ENCODE peak calls at places on chromosomes 2 and 18, in five cellular contexts. Y is GM20000, U is body of pancreas, D is cardiac fibroblast, E is brain microvascular endothelial cell. O is an unnamed sample.

GRCh38 chr2:49240608-49241007 is 86.3 kb upstream of the FSHR start:
- DNase-seq in D (peak; percentile 15), Y (no peak), U (no peak), E (no peak), O (no peak)

GRCh38 chr18:55189972-55190371 is 230.7 kb upstream of the CCDC68 start:
- DNase-seq in E (no peak), D (no peak), Y (no peak), U (no peak), O (no peak)

GRCh38 chr18:9348766-9349165 is 14.2 kb downstream of the TWSG1 start:
- DNase-seq in Y (no peak), E (no peak), D (peak; percentile 36), U (no peak), O (no peak)

GRCh38 chr2:178114462-178114861 is 2.2 kb downstream of the RBM45 start:
- DNase-seq in Y (peak; percentile 31), E (no peak), U (no peak), D (no peak), O (no peak)

GRCh38 chr18:28013064-28013463 is 163.9 kb downstream of the CDH2 start:
- DNase-seq in Y (no peak), E (no peak), D (peak; percentile 56), U (no peak), O (no peak)

GRCh38 chr18:33369711-33370449 is 70.6 kb downstream of the CCDC178 start:
- DNase-seq in E (no peak), U (no peak), D (no peak), Y (no peak), O (no peak)

GRCh38 chr18:61388010-61388409 is 54.8 kb downstream of the CDH20 start:
- DNase-seq in D (peak; percentile 62), E (peak; percentile 9), U (no peak), Y (no peak), O (no peak)

GRCh38 chr2:235901243-235901642 is 266.9 kb downstream of the GBX2 start:
- DNase-seq in U (no peak), D (no peak), Y (no peak), E (no peak), O (no peak)

GRCh38 chr2:222281495-222281894 is 17.3 kb downstream of the PAX3 start:
- DNase-seq in D (no peak), Y (no peak), E (no peak), U (no peak), O (no peak)

GRCh38 chr2:148582679-148583511 is 61.7 kb upstream of the EPC2 start:
- DNase-seq in U (no peak), E (no peak), Y (no peak), D (no peak), O (no peak)

GRCh38 chr2:44628297-44628696 is 266.6 kb downstream of the CAMKMT start:
- DNase-seq in D (no peak), U (no peak), Y (no peak), E (no peak), O (no peak)

GRCh38 chr2:71150082-71150816 is 19.8 kb downstream of the MPHOSPH10 start:
- DNase-seq in E (no peak), U (no peak), D (no peak), Y (no peak), O (no peak)
- TF ChIP-seq CTCF in E (no peak), U (no peak), D (no peak), Y (no peak), O (no peak)

GRCh38 chr2:74892609-74893008 is 58.7 kb downstream of the HK2 start:
- DNase-seq in D (no peak), Y (no peak), U (no peak), E (no peak), O (no peak)
- TF ChIP-seq CTCF in D (no peak), Y (no peak), U (no peak), E (no peak), O (no peak)

GRCh38 chr2:207012461-207012860 is 73.1 kb downstream of the CPO start:
- DNase-seq in U (no peak), D (peak; percentile 51), Y (no peak), E (no peak), O (no peak)

GRCh38 chr2:207008105-207008990 is 69.0 kb downstream of the CPO start:
- DNase-seq in U (no peak), Y (no peak), E (no peak), D (peak; percentile 81), O (no peak)
- TF ChIP-seq CTCF in U (no peak), Y (no peak), E (peak; percentile 30), D (peak; percentile 48), O (no peak)

GRCh38 chr2:231720292-231720691 is 12.0 kb downstream of the PTMA start:
- DNase-seq in U (no peak), E (no peak), D (no peak), Y (no peak), O (no peak)

GRCh38 chr2:231718799-231719198 is 10.5 kb downstream of the PTMA start:
- DNase-seq in Y (no peak), D (no peak), U (no peak), E (no peak), O (no peak)

GRCh38 chr2:231721641-231722310 is 13.5 kb downstream of the PTMA start:
- DNase-seq in D (no peak), Y (no peak), E (no peak), U (no peak), O (no peak)

GRCh38 chr2:231722721-231723307 is 14.5 kb downstream of the PTMA start:
- DNase-seq in D (no peak), E (no peak), U (no peak), Y (no peak), O (no peak)

GRCh38 chr2:231720971-231721640 is 12.8 kb downstream of the PTMA start:
- DNase-seq in E (no peak), Y (peak; percentile 61), U (no peak), D (no peak), O (peak; percentile 63)
- TF ChIP-seq CTCF in E (no peak), Y (no peak), U (no peak), D (no peak), O (no peak)

GRCh38 chr2:113236367-113237159 is 42.2 kb downstream of the PAX8 start:
- DNase-seq in Y (no peak), E (no peak), U (no peak), D (no peak), O (no peak)

GRCh38 chr2:113234721-113235346 is 43.9 kb downstream of the PAX8 start:
- DNase-seq in D (no peak), E (no peak), U (no peak), Y (no peak), O (no peak)

GRCh38 chr2:113232730-113233129 is 46.0 kb downstream of the PAX8 start:
- DNase-seq in D (no peak), E (no peak), Y (no peak), U (no peak), O (no peak)

GRCh38 chr2:113232123-113232522 is 46.6 kb downstream of the PAX8 start:
- DNase-seq in D (no peak), Y (no peak), E (no peak), U (no peak), O (no peak)

GRCh38 chr2:113233593-113234550 is 44.8 kb downstream of the PAX8 start:
- DNase-seq in U (no peak), Y (peak; percentile 39), E (no peak), D (peak; percentile 32), O (no peak)
- TF ChIP-seq CTCF in U (no peak), Y (no peak), E (peak; percentile 48), D (peak; percentile 33), O (no peak)

DNA sequence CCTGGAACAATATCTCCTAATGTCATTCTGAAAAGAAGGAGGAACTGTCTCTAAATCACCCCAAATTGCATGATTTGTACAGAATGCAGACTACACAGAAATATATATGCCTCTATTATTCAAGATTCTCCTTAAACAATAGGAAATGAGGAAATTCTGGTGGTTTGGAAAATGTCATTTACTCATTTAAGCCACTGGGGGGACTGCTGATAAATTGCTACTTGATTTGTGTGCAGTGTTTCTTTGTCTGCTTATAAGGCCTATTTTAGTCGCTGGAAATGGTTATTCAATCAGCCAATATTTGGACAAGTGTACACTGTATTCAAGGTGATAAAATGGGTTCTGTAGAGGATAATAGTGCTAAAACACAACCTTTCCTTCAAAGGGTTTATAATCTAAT is 801.9 kb upstream of the CELF4 start:
- DNase-seq in D (no peak), E (no peak), Y (no peak), U (no peak), O (no peak)
- TF ChIP-seq CTCF in D (no peak), E (no peak), Y (no peak), U (no peak), O (no peak)

GRCh38 chr2:106098081-106098480 is 96.0 kb downstream of the UXS1 start:
- DNase-seq in U (no peak), E (no peak), D (peak; percentile 32), Y (no peak), O (no peak)
- TF ChIP-seq CTCF in U (no peak), E (peak; percentile 73), D (peak; percentile 50), Y (no peak), O (peak; percentile 12)

GRCh38 chr2:42787424-42787787 is 5.0 kb downstream of the HAAO start:
- DNase-seq in E (no peak), Y (no peak), D (no peak), U (no peak), O (no peak)

GRCh38 chr2:42788478-42788793 is 3.9 kb downstream of the HAAO start:
- DNase-seq in E (no peak), D (no peak), U (no peak), Y (no peak), O (no peak)

GRCh38 chr2:42787788-42788477 is 4.5 kb downstream of the HAAO start:
- DNase-seq in D (no peak), Y (no peak), E (no peak), U (no peak), O (no peak)

GRCh38 chr2:42788882-42789281 is 3.5 kb downstream of the HAAO start:
- DNase-seq in D (no peak), Y (no peak), U (no peak), E (no peak), O (no peak)

GRCh38 chr2:42786561-42787345 is 5.6 kb downstream of the HAAO start:
- DNase-seq in D (no peak), U (no peak), E (no peak), Y (no peak), O (no peak)
- TF ChIP-seq CTCF in D (no peak), U (no peak), E (no peak), Y (no peak), O (no peak)

GRCh38 chr2:17979707-17980106 is 101.2 kb downstream of the KCNS3 start:
- DNase-seq in E (peak; percentile 40), D (peak; percentile 48), U (no peak), Y (no peak), O (no peak)

GRCh38 chr2:17976871-17977746 is 98.6 kb downstream of the KCNS3 start:
- DNase-seq in U (peak; percentile 14), E (peak; percentile 97), Y (no peak), D (peak; percentile 95), O (no peak)

DNA sequence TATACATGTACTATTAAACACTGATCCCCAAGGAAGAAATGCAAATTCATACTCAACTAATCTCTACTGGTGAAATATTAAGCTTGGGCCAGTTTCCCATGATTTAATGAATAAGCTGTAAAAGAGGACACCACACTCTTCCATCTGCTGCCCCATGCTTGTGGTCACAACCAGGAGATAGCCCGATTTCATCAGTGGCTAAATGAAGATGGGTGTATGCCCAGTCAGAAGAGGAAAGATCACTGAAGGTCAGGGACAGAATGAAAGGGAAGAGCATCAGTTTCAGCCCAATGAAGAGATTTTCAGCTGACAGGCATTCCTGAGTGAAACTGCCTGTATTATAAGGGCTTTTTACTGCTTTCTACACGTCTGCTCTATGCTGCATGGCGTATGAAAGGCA is 103.5 kb downstream of the KCNS3 start:
- DNase-seq in D (no peak), Y (no peak), E (no peak), U (no peak), O (no peak)
- TF ChIP-seq CTCF in D (no peak), Y (no peak), E (no peak), U (no peak), O (no peak)

O was measured in GM13976.